ENCODE peak calls at places on chromosome 17, in ten cellular contexts. One of them, this sample, is unnamed.

GRCh38 chr17:74987909-74988711 is 678 bp downstream of the CDR2L start:
- DNase-seq in neural progenitor cell: peak; percentile 88
- DNase-seq in neural crest cell: peak; percentile 49
- DNase-seq in NCI-H524: peak; percentile 74
- DNase-seq in fibroblast of the conjunctiva: peak; percentile 49
- DNase-seq in right cardiac atrium: peak; percentile 91
- DNase-seq in Peyer's patch: peak; percentile 46
- DNase-seq in pons: peak; percentile 63
- DNase-seq in activated T-helper 1 cell treated with Interleukin-2 at 50 U/mL for 16 hours: no peak
- DNase-seq in myocyte: peak; percentile 85
- DNase-seq in this sample: peak; percentile 73

GRCh38 chr17:6427284-6427781 is 7.6 kb downstream of the AIPL1 start:
- DNase-seq in fibroblast of the conjunctiva: no peak
- DNase-seq in NCI-H524: no peak
- DNase-seq in Peyer's patch: no peak
- DNase-seq in activated T-helper 1 cell treated with Interleukin-2 at 50 U/mL for 16 hours: no peak
- DNase-seq in neural crest cell: no peak
- DNase-seq in pons: peak; percentile 12
- DNase-seq in right cardiac atrium: no peak
- DNase-seq in myocyte: peak; percentile 67
- DNase-seq in neural progenitor cell: no peak
- DNase-seq in this sample: no peak

GRCh38 chr17:27558842-27559505 is 72.0 kb upstream of the LGALS9 start:
- DNase-seq in activated T-helper 1 cell treated with Interleukin-2 at 50 U/mL for 16 hours: no peak
- DNase-seq in neural crest cell: no peak
- DNase-seq in pons: no peak
- DNase-seq in myocyte: no peak
- DNase-seq in neural progenitor cell: no peak
- DNase-seq in NCI-H524: no peak
- DNase-seq in right cardiac atrium: no peak
- DNase-seq in fibroblast of the conjunctiva: no peak
- DNase-seq in Peyer's patch: no peak
- DNase-seq in this sample: no peak

GRCh38 chr17:34163681-34164080 is 91.4 kb upstream of the CCL2 start:
- DNase-seq in fibroblast of the conjunctiva: no peak
- DNase-seq in activated T-helper 1 cell treated with Interleukin-2 at 50 U/mL for 16 hours: no peak
- DNase-seq in pons: peak; percentile 30
- DNase-seq in Peyer's patch: no peak
- DNase-seq in right cardiac atrium: no peak
- DNase-seq in neural progenitor cell: peak; percentile 64
- DNase-seq in neural crest cell: no peak
- DNase-seq in myocyte: no peak
- DNase-seq in NCI-H524: no peak
- DNase-seq in this sample: no peak

GRCh38 chr17:3984719-3985444 is 20.6 kb upstream of the ATP2A3 start:
- DNase-seq in neural progenitor cell: no peak
- DNase-seq in neural crest cell: no peak
- DNase-seq in right cardiac atrium: no peak
- DNase-seq in fibroblast of the conjunctiva: no peak
- DNase-seq in pons: no peak
- DNase-seq in myocyte: no peak
- DNase-seq in Peyer's patch: no peak
- DNase-seq in activated T-helper 1 cell treated with Interleukin-2 at 50 U/mL for 16 hours: no peak
- DNase-seq in NCI-H524: no peak
- DNase-seq in this sample: no peak

GRCh38 chr17:80130992-80131391 is 15.9 kb downstream of the EIF4A3 start:
- DNase-seq in fibroblast of the conjunctiva: no peak
- DNase-seq in myocyte: no peak
- DNase-seq in pons: no peak
- DNase-seq in Peyer's patch: no peak
- DNase-seq in right cardiac atrium: no peak
- DNase-seq in neural progenitor cell: no peak
- DNase-seq in NCI-H524: no peak
- DNase-seq in activated T-helper 1 cell treated with Interleukin-2 at 50 U/mL for 16 hours: no peak
- DNase-seq in neural crest cell: no peak
- DNase-seq in this sample: no peak

GRCh38 chr17:47945080-47945479 is 3.7 kb downstream of the PNPO start:
- DNase-seq in neural progenitor cell: no peak
- DNase-seq in right cardiac atrium: no peak
- DNase-seq in pons: peak; percentile 65
- DNase-seq in fibroblast of the conjunctiva: no peak
- DNase-seq in myocyte: no peak
- DNase-seq in neural crest cell: no peak
- DNase-seq in Peyer's patch: no peak
- DNase-seq in NCI-H524: no peak
- DNase-seq in activated T-helper 1 cell treated with Interleukin-2 at 50 U/mL for 16 hours: no peak
- DNase-seq in this sample: no peak

GRCh38 chr17:12388206-12388605 is 277.5 kb upstream of the MYOCD start:
- DNase-seq in myocyte: no peak
- DNase-seq in NCI-H524: no peak
- DNase-seq in activated T-helper 1 cell treated with Interleukin-2 at 50 U/mL for 16 hours: no peak
- DNase-seq in fibroblast of the conjunctiva: no peak
- DNase-seq in right cardiac atrium: no peak
- DNase-seq in pons: no peak
- DNase-seq in Peyer's patch: no peak
- DNase-seq in neural crest cell: no peak
- DNase-seq in neural progenitor cell: no peak
- DNase-seq in this sample: no peak

GRCh38 chr17:44002141-44002848 is 2.1 kb upstream of the NAGS start:
- DNase-seq in right cardiac atrium: no peak
- DNase-seq in pons: no peak
- DNase-seq in NCI-H524: no peak
- DNase-seq in Peyer's patch: no peak
- DNase-seq in neural progenitor cell: no peak
- DNase-seq in activated T-helper 1 cell treated with Interleukin-2 at 50 U/mL for 16 hours: no peak
- DNase-seq in fibroblast of the conjunctiva: peak; percentile 57
- DNase-seq in myocyte: no peak
- DNase-seq in neural crest cell: no peak
- DNase-seq in this sample: no peak

GRCh38 chr17:44959821-44960523 is 8.1 kb downstream of the C1QL1 start:
- DNase-seq in activated T-helper 1 cell treated with Interleukin-2 at 50 U/mL for 16 hours: no peak
- DNase-seq in neural crest cell: no peak
- DNase-seq in pons: no peak
- DNase-seq in myocyte: no peak
- DNase-seq in neural progenitor cell: no peak
- DNase-seq in right cardiac atrium: no peak
- DNase-seq in NCI-H524: no peak
- DNase-seq in fibroblast of the conjunctiva: no peak
- DNase-seq in Peyer's patch: no peak
- DNase-seq in this sample: no peak

GRCh38 chr17:40363480-40363838 is 1.1 kb downstream of the GJD3 start:
- DNase-seq in pons: no peak
- DNase-seq in Peyer's patch: no peak
- DNase-seq in fibroblast of the conjunctiva: no peak
- DNase-seq in myocyte: no peak
- DNase-seq in neural crest cell: no peak
- DNase-seq in activated T-helper 1 cell treated with Interleukin-2 at 50 U/mL for 16 hours: no peak
- DNase-seq in neural progenitor cell: peak; percentile 63
- DNase-seq in right cardiac atrium: peak; percentile 52
- DNase-seq in NCI-H524: no peak
- DNase-seq in this sample: no peak

GRCh38 chr17:57757735-57758134 is 12.6 kb upstream of the CCDC182 start:
- DNase-seq in activated T-helper 1 cell treated with Interleukin-2 at 50 U/mL for 16 hours: no peak
- DNase-seq in Peyer's patch: no peak
- DNase-seq in right cardiac atrium: no peak
- DNase-seq in pons: no peak
- DNase-seq in fibroblast of the conjunctiva: no peak
- DNase-seq in myocyte: no peak
- DNase-seq in neural progenitor cell: no peak
- DNase-seq in neural crest cell: no peak
- DNase-seq in NCI-H524: no peak
- DNase-seq in this sample: no peak

GRCh38 chr17:74748279-74748528 is 224 bp upstream of the NHERF1 start:
- DNase-seq in myocyte: no peak
- DNase-seq in NCI-H524: no peak
- DNase-seq in neural crest cell: no peak
- DNase-seq in Peyer's patch: no peak
- DNase-seq in neural progenitor cell: no peak
- DNase-seq in right cardiac atrium: peak; percentile 95
- DNase-seq in activated T-helper 1 cell treated with Interleukin-2 at 50 U/mL for 16 hours: no peak
- DNase-seq in fibroblast of the conjunctiva: no peak
- DNase-seq in pons: no peak
- DNase-seq in this sample: no peak

GRCh38 chr17:69363488-69364210 is 36.7 kb upstream of the ABCA5 start:
- DNase-seq in fibroblast of the conjunctiva: no peak
- DNase-seq in right cardiac atrium: no peak
- DNase-seq in neural progenitor cell: no peak
- DNase-seq in myocyte: no peak
- DNase-seq in NCI-H524: no peak
- DNase-seq in neural crest cell: no peak
- DNase-seq in Peyer's patch: no peak
- DNase-seq in activated T-helper 1 cell treated with Interleukin-2 at 50 U/mL for 16 hours: no peak
- DNase-seq in pons: no peak
- DNase-seq in this sample: no peak

GRCh38 chr17:78364436-78365281 is 4.8 kb upstream of the SOCS3 start:
- DNase-seq in neural progenitor cell: peak; percentile 81
- DNase-seq in myocyte: no peak
- DNase-seq in neural crest cell: no peak
- DNase-seq in right cardiac atrium: no peak
- DNase-seq in fibroblast of the conjunctiva: no peak
- DNase-seq in activated T-helper 1 cell treated with Interleukin-2 at 50 U/mL for 16 hours: no peak
- DNase-seq in pons: no peak
- DNase-seq in Peyer's patch: no peak
- DNase-seq in NCI-H524: peak; percentile 86
- DNase-seq in this sample: no peak

GRCh38 chr17:61822326-61823285 is 40.7 kb downstream of the BRIP1 start:
- DNase-seq in neural crest cell: no peak
- DNase-seq in myocyte: no peak
- DNase-seq in fibroblast of the conjunctiva: no peak
- DNase-seq in activated T-helper 1 cell treated with Interleukin-2 at 50 U/mL for 16 hours: no peak
- DNase-seq in NCI-H524: no peak
- DNase-seq in Peyer's patch: no peak
- DNase-seq in neural progenitor cell: no peak
- DNase-seq in pons: no peak
- DNase-seq in right cardiac atrium: no peak
- DNase-seq in this sample: no peak

GRCh38 chr17:66540131-66540781 is 237.8 kb downstream of the PRKCA start:
- DNase-seq in neural crest cell: peak; percentile 53
- DNase-seq in neural progenitor cell: peak; percentile 69
- DNase-seq in pons: peak; percentile 98
- DNase-seq in right cardiac atrium: peak; percentile 69
- DNase-seq in myocyte: peak; percentile 87
- DNase-seq in fibroblast of the conjunctiva: peak; percentile 39
- DNase-seq in activated T-helper 1 cell treated with Interleukin-2 at 50 U/mL for 16 hours: no peak
- DNase-seq in Peyer's patch: no peak
- DNase-seq in NCI-H524: no peak
- DNase-seq in this sample: peak; percentile 48

GRCh38 chr17:82489117-82489516 is 30.4 kb upstream of the FOXK2 start:
- DNase-seq in pons: peak; percentile 32
- DNase-seq in neural crest cell: no peak
- DNase-seq in neural progenitor cell: no peak
- DNase-seq in myocyte: peak; percentile 55
- DNase-seq in fibroblast of the conjunctiva: peak; percentile 68
- DNase-seq in NCI-H524: no peak
- DNase-seq in Peyer's patch: no peak
- DNase-seq in activated T-helper 1 cell treated with Interleukin-2 at 50 U/mL for 16 hours: no peak
- DNase-seq in right cardiac atrium: peak; percentile 82
- DNase-seq in this sample: no peak

GRCh38 chr17:74241847-74242246 is 28.5 kb downstream of the TTYH2 start:
- DNase-seq in neural crest cell: no peak
- DNase-seq in pons: no peak
- DNase-seq in neural progenitor cell: no peak
- DNase-seq in myocyte: no peak
- DNase-seq in NCI-H524: no peak
- DNase-seq in right cardiac atrium: no peak
- DNase-seq in Peyer's patch: no peak
- DNase-seq in fibroblast of the conjunctiva: no peak
- DNase-seq in activated T-helper 1 cell treated with Interleukin-2 at 50 U/mL for 16 hours: no peak
- DNase-seq in this sample: no peak

GRCh38 chr17:73722163-73722562 is 77.9 kb upstream of the SDK2 start:
- DNase-seq in NCI-H524: peak; percentile 93
- DNase-seq in Peyer's patch: peak; percentile 57
- DNase-seq in neural progenitor cell: no peak
- DNase-seq in activated T-helper 1 cell treated with Interleukin-2 at 50 U/mL for 16 hours: peak; percentile 35
- DNase-seq in neural crest cell: no peak
- DNase-seq in fibroblast of the conjunctiva: no peak
- DNase-seq in myocyte: no peak
- DNase-seq in pons: no peak
- DNase-seq in right cardiac atrium: no peak
- DNase-seq in this sample: no peak

GRCh38 chr17:46822388-46822921 is 4.0 kb upstream of the WNT3 start:
- DNase-seq in right cardiac atrium: no peak
- DNase-seq in Peyer's patch: no peak
- DNase-seq in fibroblast of the conjunctiva: no peak
- DNase-seq in neural crest cell: no peak
- DNase-seq in pons: no peak
- DNase-seq in myocyte: no peak
- DNase-seq in NCI-H524: peak; percentile 57
- DNase-seq in activated T-helper 1 cell treated with Interleukin-2 at 50 U/mL for 16 hours: no peak
- DNase-seq in neural progenitor cell: no peak
- DNase-seq in this sample: no peak

GRCh38 chr17:58387834-58388233 is 29.5 kb downstream of the RNF43 start:
- DNase-seq in right cardiac atrium: no peak
- DNase-seq in Peyer's patch: no peak
- DNase-seq in neural progenitor cell: no peak
- DNase-seq in NCI-H524: no peak
- DNase-seq in myocyte: no peak
- DNase-seq in fibroblast of the conjunctiva: no peak
- DNase-seq in neural crest cell: no peak
- DNase-seq in pons: no peak
- DNase-seq in activated T-helper 1 cell treated with Interleukin-2 at 50 U/mL for 16 hours: no peak
- DNase-seq in this sample: no peak

GRCh38 chr17:5877366-5877765 is 192.8 kb upstream of the WSCD1 start:
- DNase-seq in pons: no peak
- DNase-seq in fibroblast of the conjunctiva: no peak
- DNase-seq in activated T-helper 1 cell treated with Interleukin-2 at 50 U/mL for 16 hours: no peak
- DNase-seq in right cardiac atrium: no peak
- DNase-seq in neural progenitor cell: no peak
- DNase-seq in myocyte: no peak
- DNase-seq in NCI-H524: no peak
- DNase-seq in Peyer's patch: no peak
- DNase-seq in neural crest cell: no peak
- DNase-seq in this sample: no peak

GRCh38 chr17:57898487-57899311 is 48.9 kb upstream of the MRPS23 start:
- DNase-seq in pons: peak; percentile 66
- DNase-seq in Peyer's patch: no peak
- DNase-seq in right cardiac atrium: peak; percentile 83
- DNase-seq in neural crest cell: peak; percentile 57
- DNase-seq in NCI-H524: peak; percentile 98
- DNase-seq in fibroblast of the conjunctiva: no peak
- DNase-seq in myocyte: peak; percentile 98
- DNase-seq in neural progenitor cell: peak; percentile 94
- DNase-seq in activated T-helper 1 cell treated with Interleukin-2 at 50 U/mL for 16 hours: no peak
- DNase-seq in this sample: no peak

GRCh38 chr17:9173386-9173983 is 152.2 kb downstream of the NTN1 start:
- DNase-seq in Peyer's patch: no peak
- DNase-seq in NCI-H524: no peak
- DNase-seq in fibroblast of the conjunctiva: no peak
- DNase-seq in pons: peak; percentile 5
- DNase-seq in neural progenitor cell: no peak
- DNase-seq in right cardiac atrium: no peak
- DNase-seq in neural crest cell: no peak
- DNase-seq in activated T-helper 1 cell treated with Interleukin-2 at 50 U/mL for 16 hours: no peak
- DNase-seq in myocyte: no peak
- DNase-seq in this sample: no peak

GRCh38 chr17:55783684-55784245 is 32.9 kb downstream of the PCTP start:
- DNase-seq in Peyer's patch: no peak
- DNase-seq in activated T-helper 1 cell treated with Interleukin-2 at 50 U/mL for 16 hours: no peak
- DNase-seq in pons: no peak
- DNase-seq in NCI-H524: peak; percentile 65
- DNase-seq in myocyte: peak; percentile 72
- DNase-seq in neural crest cell: no peak
- DNase-seq in fibroblast of the conjunctiva: peak; percentile 57
- DNase-seq in neural progenitor cell: no peak
- DNase-seq in right cardiac atrium: peak; percentile 67
- DNase-seq in this sample: no peak

GRCh38 chr17:58322581-58323419 is 5.8 kb downstream of the TSPOAP1 start:
- DNase-seq in fibroblast of the conjunctiva: no peak
- DNase-seq in right cardiac atrium: no peak
- DNase-seq in neural progenitor cell: no peak
- DNase-seq in pons: no peak
- DNase-seq in myocyte: no peak
- DNase-seq in NCI-H524: no peak
- DNase-seq in activated T-helper 1 cell treated with Interleukin-2 at 50 U/mL for 16 hours: no peak
- DNase-seq in neural crest cell: no peak
- DNase-seq in Peyer's patch: no peak
- DNase-seq in this sample: no peak

GRCh38 chr17:78384479-78385175 is 6.2 kb downstream of the PGS1 start:
- DNase-seq in Peyer's patch: no peak
- DNase-seq in NCI-H524: no peak
- DNase-seq in pons: no peak
- DNase-seq in myocyte: no peak
- DNase-seq in right cardiac atrium: no peak
- DNase-seq in neural progenitor cell: no peak
- DNase-seq in activated T-helper 1 cell treated with Interleukin-2 at 50 U/mL for 16 hours: no peak
- DNase-seq in neural crest cell: no peak
- DNase-seq in fibroblast of the conjunctiva: no peak
- DNase-seq in this sample: no peak

This sample was measured in G401.